ENCODE peak calls at places on chromosome 13, in five cellular contexts. R, J, P, B and K are unnamed samples.

GRCh38 chr13:34578917-34579316 is 363.2 kb upstream of the NBEA start:
- DNase-seq in P (no peak), R (no peak), B (no peak), J (no peak), K (no peak)

GRCh38 chr13:90414691-90415596 is 932.5 kb upstream of the MIR17HG start:
- DNase-seq in J (no peak), B (no peak), P (no peak), R (no peak), K (peak; percentile 18)

GRCh38 chr13:69155136-69155535 is 952.5 kb upstream of the ATXN8OS start:
- DNase-seq in B (no peak), J (no peak), R (no peak), P (no peak), K (no peak)

GRCh38 chr13:113952983-113953520 is 20.8 kb downstream of the C13orf46 start:
- DNase-seq in P (no peak), R (no peak), B (no peak), J (no peak), K (no peak)

GRCh38 chr13:73273737-73274136 is 214.9 kb downstream of the KLF5 start:
- DNase-seq in J (no peak), P (no peak), B (no peak), R (no peak), K (no peak)

GRCh38 chr13:70375718-70376117 is 267.5 kb upstream of the KLHL1 start:
- DNase-seq in J (no peak), B (no peak), P (no peak), R (no peak), K (no peak)

GRCh38 chr13:48160879-48161278 is 66.0 kb upstream of the MED4 start:
- DNase-seq in J (no peak), P (no peak), R (no peak), B (no peak), K (peak; percentile 13)

GRCh38 chr13:49082653-49083536 is 107.2 kb downstream of the FNDC3A start:
- DNase-seq in R (no peak), P (peak; percentile 48), B (no peak), J (no peak), K (no peak)

GRCh38 chr13:50524540-50524939 is 319.0 kb downstream of the DLEU7 start:
- DNase-seq in P (no peak), J (no peak), B (no peak), R (no peak), K (no peak)

GRCh38 chr13:44930280-44930679 is 59.0 kb downstream of the NUFIP1 start:
- DNase-seq in R (no peak), P (no peak), J (no peak), B (no peak), K (no peak)

GRCh38 chr13:110421061-110421460 is 114.0 kb downstream of the COL4A2 start:
- DNase-seq in B (no peak), J (no peak), P (no peak), R (no peak), K (no peak)

GRCh38 chr13:80337706-80338105 is 3.2 kb downstream of the SPRY2 start:
- DNase-seq in P (no peak), J (no peak), B (no peak), R (no peak), K (no peak)

GRCh38 chr13:41017153-41017552 is 2.0 kb downstream of the ELF1 start:
- DNase-seq in B (no peak), R (no peak), P (no peak), J (no peak), K (no peak)

GRCh38 chr13:23579886-23580706 is 9.9 kb downstream of the TNFRSF19 start:
- DNase-seq in J (no peak), P (no peak), R (no peak), B (peak; percentile 63), K (no peak)

GRCh38 chr13:25796474-25796873 is 255.3 kb downstream of the SHISA2 start:
- DNase-seq in B (no peak), P (no peak), R (no peak), J (no peak), K (no peak)

GRCh38 chr13:51017516-51017915 is 93.6 kb downstream of the C13orf42 start:
- DNase-seq in B (no peak), J (no peak), P (no peak), R (no peak), K (no peak)

GRCh38 chr13:110575322-110576069 is 14.0 kb upstream of the RAB20 start:
- DNase-seq in B (no peak), P (peak; percentile 43), R (peak; percentile 42), J (peak; percentile 20), K (no peak)

GRCh38 chr13:87331178-87331577 is 340.0 kb upstream of the SLITRK5 start:
- DNase-seq in P (no peak), J (no peak), B (no peak), R (no peak), K (no peak)

GRCh38 chr13:21033224-21033855 is 28.0 kb downstream of the LATS2 start:
- DNase-seq in P (no peak), B (no peak), J (no peak), R (no peak), K (no peak)

GRCh38 chr13:21032656-21033055 is 28.7 kb downstream of the LATS2 start:
- DNase-seq in R (no peak), J (no peak), P (no peak), B (no peak), K (no peak)

GRCh38 chr13:21031594-21031993 is 29.8 kb downstream of the LATS2 start:
- DNase-seq in P (no peak), J (no peak), B (no peak), R (no peak), K (no peak)

GRCh38 chr13:21034602-21035190 is 26.7 kb downstream of the LATS2 start:
- DNase-seq in R (peak; percentile 17), J (no peak), B (no peak), P (no peak), K (no peak)

GRCh38 chr13:21033866-21034601 is 27.4 kb downstream of the LATS2 start:
- DNase-seq in J (no peak), B (no peak), P (no peak), R (no peak), K (no peak)
- TF ChIP-seq HDAC2 in J (no peak), B (no peak), P (no peak), R (no peak), K (no peak)

GRCh38 chr13:59281453-59281852 is 882.3 kb downstream of the DIAPH3 start:
- DNase-seq in R (no peak), P (no peak), J (no peak), B (no peak), K (no peak)

GRCh38 chr13:59276436-59276835 is 887.3 kb downstream of the DIAPH3 start:
- DNase-seq in R (no peak), B (no peak), P (no peak), J (no peak), K (no peak)

GRCh38 chr13:59277106-59277505 is 886.6 kb downstream of the DIAPH3 start:
- DNase-seq in R (no peak), J (no peak), P (no peak), B (no peak), K (no peak)

GRCh38 chr13:59274958-59275727 is 888.6 kb downstream of the DIAPH3 start:
- DNase-seq in B (no peak), P (peak; percentile 7), J (no peak), R (no peak), K (no peak)

GRCh38 chr13:59279024-59279423 is 884.7 kb downstream of the DIAPH3 start:
- DNase-seq in J (no peak), B (no peak), P (no peak), R (no peak), K (no peak)
- TF ChIP-seq HDAC2 in J (no peak), B (no peak), P (no peak), R (no peak), K (no peak)

DNA sequence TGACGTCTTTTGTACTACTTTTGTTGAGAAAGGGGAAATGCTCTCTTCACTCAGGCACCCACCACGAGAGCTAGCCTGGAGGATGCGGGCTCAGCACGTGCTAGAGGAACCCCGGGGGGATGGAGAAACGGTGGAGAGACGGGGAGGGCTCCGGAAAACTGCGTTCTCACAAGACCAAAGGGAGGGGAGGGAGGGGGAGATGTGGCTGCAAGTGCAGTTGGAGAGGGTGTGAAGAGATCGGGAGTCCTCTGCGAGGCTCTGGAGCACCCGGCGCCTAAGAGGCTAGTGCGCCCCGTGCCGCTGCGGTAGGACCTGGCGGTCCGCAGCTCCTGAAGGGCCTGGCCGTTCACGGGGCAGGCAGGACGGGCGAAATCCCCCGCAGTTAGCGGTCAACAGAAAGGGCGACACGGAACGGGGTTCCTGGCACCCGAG is 43.4 kb upstream of the XPO4 start:
- DNase-seq in B (peak; percentile 56), R (no peak), J (no peak), P (no peak), K (no peak)
- TF ChIP-seq HDAC2 in B (no peak), R (no peak), J (no peak), P (no peak), K (no peak)

GRCh38 chr13:108495686-108496363 is 133.6 kb upstream of the MYO16 start:
- DNase-seq in R (no peak), J (no peak), B (peak; percentile 76), P (no peak), K (peak; percentile 16)

GRCh38 chr13:108494991-108495661 is 134.3 kb upstream of the MYO16 start:
- DNase-seq in R (no peak), B (peak; percentile 57), J (no peak), P (no peak), K (no peak)

DNA sequence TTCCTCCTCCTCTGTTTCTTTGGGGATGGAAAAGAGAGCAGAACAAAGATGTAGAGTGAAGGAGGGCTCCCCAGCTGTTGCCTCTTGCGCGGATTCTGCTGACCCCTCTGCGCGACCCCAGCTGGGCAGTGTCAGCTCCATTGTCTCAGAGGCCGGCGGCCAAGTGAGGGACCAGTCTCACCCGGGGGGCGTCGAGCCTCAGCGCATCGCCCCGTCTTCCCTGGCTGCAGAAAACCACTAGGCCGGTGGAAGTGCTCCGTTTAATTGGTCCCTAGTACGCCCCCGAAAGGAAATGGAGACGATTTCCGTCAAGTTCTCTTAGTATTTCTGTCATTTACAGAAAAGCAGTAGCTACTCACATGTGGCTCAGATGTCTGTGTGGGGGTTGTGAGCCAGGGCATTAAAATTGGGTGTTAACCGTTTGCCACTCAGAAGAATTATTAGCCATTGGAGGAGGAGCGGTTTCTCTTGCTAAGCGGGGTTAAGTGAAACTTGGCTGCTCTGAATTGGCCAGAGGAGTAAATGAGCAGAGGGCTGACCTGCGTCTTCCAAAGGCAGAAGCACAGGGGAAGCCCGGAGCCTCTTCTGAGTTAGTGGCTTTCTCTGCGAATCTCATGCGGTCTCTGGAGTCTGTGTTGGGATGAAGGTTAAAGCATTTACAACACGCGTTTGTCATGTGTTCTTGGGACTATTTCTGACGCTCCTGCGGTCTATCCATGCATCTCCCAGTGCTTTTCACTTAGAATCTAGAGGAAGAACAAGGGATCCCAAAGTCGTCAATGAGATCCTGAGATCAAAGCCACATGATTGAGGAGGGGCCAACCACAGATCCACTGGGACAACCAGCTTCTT is 132.8 kb upstream of the MYO16 start:
- DNase-seq in J (no peak), R (no peak), P (no peak), B (peak; percentile 46), K (no peak)
- TF ChIP-seq HDAC2 in J (no peak), R (no peak), P (no peak), B (no peak), K (no peak)